ENCODE peak calls at places on chromosome 10, in seven cellular contexts. One of them, this sample, is unnamed. For H3K4me1, the result is how much of the 10 kb centered on the place peaks cover.

GRCh38 chr10:43000651-43001426 is 76.0 kb upstream of the RET start:
- DNase-seq in neuronal stem cell: no peak
- DNase-seq in astrocyte: no peak
- DNase-seq in DND-41: no peak
- DNase-seq in IMR-90: no peak
- DNase-seq in PC-3: no peak
- DNase-seq in HepG2: no peak
- DNase-seq in this sample: no peak

GRCh38 chr10:57418476-57418875 is 849.2 kb downstream of the IPMK start:
- DNase-seq in DND-41: no peak
- DNase-seq in astrocyte: no peak
- DNase-seq in HepG2: no peak
- DNase-seq in PC-3: no peak
- DNase-seq in neuronal stem cell: no peak
- DNase-seq in IMR-90: no peak
- DNase-seq in this sample: no peak

GRCh38 chr10:85787393-85787792 is 579.2 kb downstream of the GRID1 start:
- DNase-seq in DND-41: no peak
- DNase-seq in neuronal stem cell: no peak
- DNase-seq in astrocyte: no peak
- DNase-seq in IMR-90: no peak
- DNase-seq in PC-3: no peak
- DNase-seq in HepG2: no peak
- DNase-seq in this sample: no peak

GRCh38 chr10:52609601-52610240 is 162.9 kb downstream of the MBL2 start:
- DNase-seq in HepG2: no peak
- DNase-seq in neuronal stem cell: no peak
- DNase-seq in astrocyte: no peak
- DNase-seq in DND-41: no peak
- DNase-seq in PC-3: no peak
- DNase-seq in IMR-90: no peak
- DNase-seq in this sample: no peak

GRCh38 chr10:84783909-84784308 is 455.5 kb downstream of the CCSER2 start:
- DNase-seq in astrocyte: no peak
- DNase-seq in neuronal stem cell: no peak
- DNase-seq in PC-3: no peak
- DNase-seq in IMR-90: no peak
- DNase-seq in DND-41: no peak
- DNase-seq in HepG2: no peak
- DNase-seq in this sample: no peak

GRCh38 chr10:116211682-116212081 is 61.3 kb downstream of the GFRA1 start:
- DNase-seq in IMR-90: peak
- DNase-seq in PC-3: no peak
- DNase-seq in astrocyte: peak
- DNase-seq in DND-41: no peak
- DNase-seq in HepG2: no peak
- DNase-seq in neuronal stem cell: no peak
- DNase-seq in this sample: no peak

GRCh38 chr10:43878386-43878785 is 229.7 kb upstream of the ZNF32 start:
- DNase-seq in neuronal stem cell: no peak
- DNase-seq in HepG2: no peak
- DNase-seq in astrocyte: no peak
- DNase-seq in IMR-90: no peak
- DNase-seq in PC-3: peak
- DNase-seq in DND-41: no peak
- DNase-seq in this sample: no peak

GRCh38 chr10:29243750-29244149 is 45.1 kb upstream of the LYZL1 start:
- DNase-seq in IMR-90: no peak
- DNase-seq in astrocyte: no peak
- DNase-seq in neuronal stem cell: no peak
- DNase-seq in HepG2: no peak
- DNase-seq in PC-3: peak
- DNase-seq in DND-41: no peak
- DNase-seq in this sample: no peak

GRCh38 chr10:317219-317868 is 182.1 kb downstream of the ZMYND11 start:
- DNase-seq in DND-41: no peak
- DNase-seq in PC-3: no peak
- DNase-seq in IMR-90: peak
- DNase-seq in neuronal stem cell: no peak
- DNase-seq in astrocyte: peak
- DNase-seq in HepG2: no peak
- DNase-seq in this sample: peak

GRCh38 chr10:35463105-35463867 is 127.0 kb downstream of the CCNY start:
- DNase-seq in neuronal stem cell: no peak
- DNase-seq in IMR-90: peak
- DNase-seq in HepG2: no peak
- DNase-seq in DND-41: no peak
- DNase-seq in astrocyte: no peak
- DNase-seq in PC-3: no peak
- DNase-seq in this sample: no peak
- H3K4me1 ChIP-seq in neuronal stem cell: under half
- H3K4me1 ChIP-seq in IMR-90: under half
- H3K4me1 ChIP-seq in HepG2: half or more
- H3K4me1 ChIP-seq in DND-41: under half
- H3K4me1 ChIP-seq in astrocyte: under half
- H3K4me1 ChIP-seq in PC-3: under half
- H3K4me1 ChIP-seq in this sample: under half

GRCh38 chr10:71243756-71244637 is 31.6 kb downstream of the UNC5B start:
- DNase-seq in neuronal stem cell: no peak
- DNase-seq in HepG2: no peak
- DNase-seq in DND-41: no peak
- DNase-seq in astrocyte: no peak
- DNase-seq in IMR-90: peak
- DNase-seq in PC-3: peak
- DNase-seq in this sample: no peak

GRCh38 chr10:71246591-71247143 is 34.3 kb downstream of the UNC5B start:
- DNase-seq in DND-41: no peak
- DNase-seq in PC-3: peak
- DNase-seq in HepG2: no peak
- DNase-seq in IMR-90: no peak
- DNase-seq in neuronal stem cell: no peak
- DNase-seq in astrocyte: no peak
- DNase-seq in this sample: no peak

GRCh38 chr10:71244638-71245419 is 32.5 kb downstream of the UNC5B start:
- DNase-seq in PC-3: no peak
- DNase-seq in HepG2: no peak
- DNase-seq in neuronal stem cell: no peak
- DNase-seq in astrocyte: peak
- DNase-seq in IMR-90: peak
- DNase-seq in DND-41: no peak
- DNase-seq in this sample: no peak

GRCh38 chr10:71247306-71247705 is 34.9 kb downstream of the UNC5B start:
- DNase-seq in astrocyte: no peak
- DNase-seq in HepG2: no peak
- DNase-seq in DND-41: no peak
- DNase-seq in IMR-90: no peak
- DNase-seq in neuronal stem cell: no peak
- DNase-seq in PC-3: no peak
- DNase-seq in this sample: no peak

DNA sequence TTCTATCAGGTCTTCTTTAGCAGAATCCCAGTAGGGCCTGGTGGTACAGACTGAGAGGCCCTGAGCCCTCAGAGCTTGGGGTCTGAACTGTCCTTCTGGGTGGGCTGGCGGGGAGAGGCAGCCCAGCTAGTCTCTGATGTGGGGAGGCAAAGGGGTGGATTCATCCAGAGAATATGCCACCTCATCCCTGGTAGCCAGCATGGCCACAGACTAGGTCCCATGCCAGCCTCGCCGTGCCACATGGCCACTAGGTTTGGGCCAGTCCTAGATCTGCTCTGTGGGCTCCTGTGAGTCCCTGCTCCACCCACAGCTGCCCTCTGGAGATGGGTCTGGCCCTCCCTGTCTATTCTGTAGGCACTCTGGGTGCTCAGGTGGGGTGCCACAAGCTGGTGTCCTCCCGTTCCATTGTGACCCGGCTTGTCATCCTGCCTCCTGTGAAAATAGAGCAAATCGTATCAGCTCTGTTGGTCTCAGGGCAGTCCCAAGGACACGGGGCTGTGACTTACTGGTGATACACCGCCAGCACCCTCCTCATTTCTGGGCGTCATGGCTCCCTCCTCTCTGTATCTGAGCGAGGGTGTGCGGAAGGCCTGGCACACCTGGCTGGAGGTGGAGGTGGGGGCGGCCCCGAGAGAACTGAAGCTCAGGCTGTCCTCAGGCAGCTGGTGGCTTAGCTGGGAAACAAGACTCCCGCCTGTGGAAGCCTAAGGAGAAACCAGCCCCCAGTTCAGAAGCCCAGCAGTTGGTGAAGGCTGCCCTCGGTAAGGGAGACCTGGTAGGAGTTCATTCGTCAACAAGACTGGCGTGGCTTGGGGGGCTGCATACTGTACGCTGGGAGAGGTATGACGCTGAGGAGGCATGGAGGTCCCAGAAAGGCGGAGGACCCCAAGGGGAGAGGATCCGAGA is 33.3 kb downstream of the UNC5B start:
- DNase-seq in PC-3: no peak
- DNase-seq in neuronal stem cell: no peak
- DNase-seq in astrocyte: no peak
- DNase-seq in DND-41: no peak
- DNase-seq in HepG2: no peak
- DNase-seq in IMR-90: no peak
- DNase-seq in this sample: no peak
- H3K4me2 ChIP-seq in PC-3: no peak
- H3K4me2 ChIP-seq in neuronal stem cell: no peak
- H3K4me2 ChIP-seq in astrocyte: peak
- H3K4me2 ChIP-seq in DND-41: no peak
- H3K4me2 ChIP-seq in HepG2: no peak
- H3K4me2 ChIP-seq in IMR-90: no peak
- H3K4me2 ChIP-seq in this sample: no peak

GRCh38 chr10:124689911-124690498 is 54.2 kb downstream of the FAM53B start:
- DNase-seq in astrocyte: no peak
- DNase-seq in PC-3: no peak
- DNase-seq in neuronal stem cell: no peak
- DNase-seq in DND-41: no peak
- DNase-seq in HepG2: no peak
- DNase-seq in IMR-90: peak
- DNase-seq in this sample: no peak

GRCh38 chr10:124690971-124691370 is 53.2 kb downstream of the FAM53B start:
- DNase-seq in DND-41: no peak
- DNase-seq in astrocyte: no peak
- DNase-seq in IMR-90: no peak
- DNase-seq in neuronal stem cell: no peak
- DNase-seq in PC-3: no peak
- DNase-seq in HepG2: no peak
- DNase-seq in this sample: no peak

GRCh38 chr10:124688366-124688765 is 55.8 kb downstream of the FAM53B start:
- DNase-seq in neuronal stem cell: no peak
- DNase-seq in IMR-90: no peak
- DNase-seq in HepG2: no peak
- DNase-seq in astrocyte: no peak
- DNase-seq in DND-41: no peak
- DNase-seq in PC-3: no peak
- DNase-seq in this sample: no peak

GRCh38 chr10:124686707-124687376 is 57.3 kb downstream of the FAM53B start:
- DNase-seq in IMR-90: no peak
- DNase-seq in PC-3: no peak
- DNase-seq in HepG2: no peak
- DNase-seq in neuronal stem cell: no peak
- DNase-seq in astrocyte: no peak
- DNase-seq in DND-41: no peak
- DNase-seq in this sample: no peak

GRCh38 chr10:124688889-124689670 is 55.1 kb downstream of the FAM53B start:
- DNase-seq in neuronal stem cell: no peak
- DNase-seq in HepG2: no peak
- DNase-seq in DND-41: no peak
- DNase-seq in PC-3: no peak
- DNase-seq in IMR-90: no peak
- DNase-seq in astrocyte: no peak
- DNase-seq in this sample: no peak
- H3K4me1 ChIP-seq in neuronal stem cell: under half
- H3K4me1 ChIP-seq in HepG2: under half
- H3K4me1 ChIP-seq in DND-41: half or more
- H3K4me1 ChIP-seq in PC-3: under half
- H3K4me1 ChIP-seq in IMR-90: under half
- H3K4me1 ChIP-seq in astrocyte: under half
- H3K4me1 ChIP-seq in this sample: under half

GRCh38 chr10:133359972-133360610 is 2.3 kb upstream of the FUOM start:
- DNase-seq in DND-41: no peak
- DNase-seq in HepG2: peak
- DNase-seq in neuronal stem cell: no peak
- DNase-seq in PC-3: no peak
- DNase-seq in IMR-90: no peak
- DNase-seq in astrocyte: no peak
- DNase-seq in this sample: no peak
- H3K4me2 ChIP-seq in DND-41: no peak
- H3K4me2 ChIP-seq in HepG2: peak
- H3K4me2 ChIP-seq in neuronal stem cell: no peak
- H3K4me2 ChIP-seq in PC-3: no peak
- H3K4me2 ChIP-seq in IMR-90: no peak
- H3K4me2 ChIP-seq in astrocyte: no peak
- H3K4me2 ChIP-seq in this sample: no peak